ENCODE peak calls at places on chromosome 7, in five cellular contexts. One of them, this sample, is unnamed.

GRCh38 chr7:138785587-138786437 is 12.0 kb upstream of the TMEM213 start:
- DNase-seq in BE2C: no peak
- DNase-seq in HCT116: peak; percentile 39
- DNase-seq in transverse colon: no peak
- DNase-seq in effector memory CD4-positive, alpha-beta T cell: no peak
- DNase-seq in this sample: no peak

GRCh38 chr7:12696001-12696400 is 8.6 kb downstream of the ARL4A start:
- DNase-seq in effector memory CD4-positive, alpha-beta T cell: no peak
- DNase-seq in transverse colon: no peak
- DNase-seq in HCT116: no peak
- DNase-seq in BE2C: no peak
- DNase-seq in this sample: no peak

GRCh38 chr7:70016044-70016770 is 417.9 kb downstream of the AUTS2 start:
- DNase-seq in effector memory CD4-positive, alpha-beta T cell: no peak
- DNase-seq in transverse colon: no peak
- DNase-seq in HCT116: no peak
- DNase-seq in BE2C: no peak
- DNase-seq in this sample: no peak

GRCh38 chr7:3897430-3898385 is 596.7 kb downstream of the SDK1 start:
- DNase-seq in HCT116: peak; percentile 29
- DNase-seq in transverse colon: peak; percentile 34
- DNase-seq in effector memory CD4-positive, alpha-beta T cell: no peak
- DNase-seq in BE2C: peak; percentile 17
- DNase-seq in this sample: peak; percentile 40

GRCh38 chr7:100087055-100087750 is 1.6 kb upstream of the COPS6 start:
- DNase-seq in BE2C: no peak
- DNase-seq in effector memory CD4-positive, alpha-beta T cell: no peak
- DNase-seq in HCT116: no peak
- DNase-seq in transverse colon: no peak
- DNase-seq in this sample: no peak

GRCh38 chr7:123580406-123581161 is 21.0 kb upstream of the ASB15 start:
- DNase-seq in transverse colon: no peak
- DNase-seq in effector memory CD4-positive, alpha-beta T cell: no peak
- DNase-seq in HCT116: peak; percentile 35
- DNase-seq in BE2C: peak; percentile 40
- DNase-seq in this sample: no peak

GRCh38 chr7:94095359-94096009 is 91.3 kb upstream of the BET1 start:
- DNase-seq in transverse colon: no peak
- DNase-seq in effector memory CD4-positive, alpha-beta T cell: no peak
- DNase-seq in HCT116: no peak
- DNase-seq in BE2C: no peak
- DNase-seq in this sample: no peak

GRCh38 chr7:50142421-50143113 is 49.5 kb upstream of the ZPBP start:
- DNase-seq in transverse colon: no peak
- DNase-seq in BE2C: no peak
- DNase-seq in effector memory CD4-positive, alpha-beta T cell: no peak
- DNase-seq in HCT116: peak; percentile 36
- DNase-seq in this sample: peak; percentile 62

GRCh38 chr7:114889646-114890285 is 32.1 kb upstream of the MDFIC start:
- DNase-seq in BE2C: no peak
- DNase-seq in HCT116: peak; percentile 97
- DNase-seq in transverse colon: no peak
- DNase-seq in effector memory CD4-positive, alpha-beta T cell: no peak
- DNase-seq in this sample: peak; percentile 1

GRCh38 chr7:94410471-94411466 is 16.1 kb downstream of the COL1A2 start:
- DNase-seq in HCT116: no peak
- DNase-seq in transverse colon: no peak
- DNase-seq in BE2C: no peak
- DNase-seq in effector memory CD4-positive, alpha-beta T cell: no peak
- DNase-seq in this sample: no peak

GRCh38 chr7:37694208-37695080 is 10.9 kb downstream of the GPR141 start:
- DNase-seq in HCT116: no peak
- DNase-seq in BE2C: no peak
- DNase-seq in effector memory CD4-positive, alpha-beta T cell: no peak
- DNase-seq in transverse colon: no peak
- DNase-seq in this sample: no peak

GRCh38 chr7:28528899-28529298 is 116.6 kb downstream of the CREB5 start:
- DNase-seq in effector memory CD4-positive, alpha-beta T cell: no peak
- DNase-seq in HCT116: no peak
- DNase-seq in transverse colon: no peak
- DNase-seq in BE2C: no peak
- DNase-seq in this sample: no peak

GRCh38 chr7:17022915-17023314 is 141.1 kb upstream of the AGR3 start:
- DNase-seq in effector memory CD4-positive, alpha-beta T cell: no peak
- DNase-seq in BE2C: no peak
- DNase-seq in HCT116: no peak
- DNase-seq in transverse colon: no peak
- DNase-seq in this sample: no peak

GRCh38 chr7:86914468-86915054 is 144.9 kb downstream of the ELAPOR2 start:
- DNase-seq in HCT116: no peak
- DNase-seq in effector memory CD4-positive, alpha-beta T cell: no peak
- DNase-seq in BE2C: no peak
- DNase-seq in transverse colon: no peak
- DNase-seq in this sample: peak; percentile 10

GRCh38 chr7:96823274-96823673 is 113.6 kb upstream of the SEM1 start:
- DNase-seq in BE2C: no peak
- DNase-seq in HCT116: no peak
- DNase-seq in transverse colon: no peak
- DNase-seq in effector memory CD4-positive, alpha-beta T cell: no peak
- DNase-seq in this sample: no peak

GRCh38 chr7:157235357-157236018 is 96.8 kb downstream of the UBE3C start:
- DNase-seq in HCT116: no peak
- DNase-seq in effector memory CD4-positive, alpha-beta T cell: no peak
- DNase-seq in transverse colon: no peak
- DNase-seq in BE2C: no peak
- DNase-seq in this sample: no peak

GRCh38 chr7:79453558-79454324 is at the start of gene MAGI2:
- DNase-seq in BE2C: peak; percentile 76
- DNase-seq in HCT116: no peak
- DNase-seq in effector memory CD4-positive, alpha-beta T cell: no peak
- DNase-seq in transverse colon: peak; percentile 63
- DNase-seq in this sample: no peak

GRCh38 chr7:22588396-22588795 is 88.4 kb upstream of the STEAP1B start:
- DNase-seq in effector memory CD4-positive, alpha-beta T cell: no peak
- DNase-seq in transverse colon: no peak
- DNase-seq in HCT116: no peak
- DNase-seq in BE2C: no peak
- DNase-seq in this sample: no peak

GRCh38 chr7:90804370-90804769 is 208.2 kb downstream of the CDK14 start:
- DNase-seq in effector memory CD4-positive, alpha-beta T cell: no peak
- DNase-seq in transverse colon: no peak
- DNase-seq in BE2C: no peak
- DNase-seq in HCT116: no peak
- DNase-seq in this sample: no peak

GRCh38 chr7:70857793-70858545 is 274.0 kb upstream of the GALNT17 start:
- DNase-seq in transverse colon: no peak
- DNase-seq in effector memory CD4-positive, alpha-beta T cell: no peak
- DNase-seq in HCT116: no peak
- DNase-seq in BE2C: no peak
- DNase-seq in this sample: no peak

GRCh38 chr7:127380479-127380878 is 12.0 kb downstream of the ZNF800 start:
- DNase-seq in effector memory CD4-positive, alpha-beta T cell: no peak
- DNase-seq in BE2C: no peak
- DNase-seq in transverse colon: no peak
- DNase-seq in HCT116: no peak
- DNase-seq in this sample: no peak

GRCh38 chr7:48938539-48938938 is 14.2 kb downstream of the CDC14C start:
- DNase-seq in HCT116: no peak
- DNase-seq in transverse colon: no peak
- DNase-seq in BE2C: no peak
- DNase-seq in effector memory CD4-positive, alpha-beta T cell: no peak
- DNase-seq in this sample: no peak

GRCh38 chr7:10483671-10484070 is 490.0 kb upstream of the PHF14 start:
- DNase-seq in HCT116: no peak
- DNase-seq in BE2C: no peak
- DNase-seq in transverse colon: no peak
- DNase-seq in effector memory CD4-positive, alpha-beta T cell: no peak
- DNase-seq in this sample: no peak

GRCh38 chr7:99790407-99790806 is 6.4 kb upstream of the CYP3A4 start:
- DNase-seq in transverse colon: no peak
- DNase-seq in HCT116: no peak
- DNase-seq in effector memory CD4-positive, alpha-beta T cell: no peak
- DNase-seq in BE2C: no peak
- DNase-seq in this sample: no peak

GRCh38 chr7:27952393-27953290 is 212.7 kb downstream of the TAX1BP1 start:
- DNase-seq in effector memory CD4-positive, alpha-beta T cell: no peak
- DNase-seq in HCT116: no peak
- DNase-seq in transverse colon: no peak
- DNase-seq in BE2C: no peak
- DNase-seq in this sample: no peak

GRCh38 chr7:80159802-80160201 is 25.2 kb downstream of the GNAI1 start:
- DNase-seq in HCT116: no peak
- DNase-seq in BE2C: no peak
- DNase-seq in effector memory CD4-positive, alpha-beta T cell: no peak
- DNase-seq in transverse colon: no peak
- DNase-seq in this sample: no peak

GRCh38 chr7:50721160-50721559 is 61.5 kb downstream of the GRB10 start:
- DNase-seq in transverse colon: no peak
- DNase-seq in HCT116: no peak
- DNase-seq in effector memory CD4-positive, alpha-beta T cell: no peak
- DNase-seq in BE2C: no peak
- DNase-seq in this sample: no peak

GRCh38 chr7:3649250-3649649 is 348.2 kb downstream of the SDK1 start:
- DNase-seq in transverse colon: no peak
- DNase-seq in effector memory CD4-positive, alpha-beta T cell: no peak
- DNase-seq in BE2C: no peak
- DNase-seq in HCT116: no peak
- DNase-seq in this sample: no peak

GRCh38 chr7:68706291-68706690 is 892.0 kb upstream of the AUTS2 start:
- DNase-seq in effector memory CD4-positive, alpha-beta T cell: no peak
- DNase-seq in transverse colon: no peak
- DNase-seq in BE2C: no peak
- DNase-seq in HCT116: no peak
- DNase-seq in this sample: no peak

DNA sequence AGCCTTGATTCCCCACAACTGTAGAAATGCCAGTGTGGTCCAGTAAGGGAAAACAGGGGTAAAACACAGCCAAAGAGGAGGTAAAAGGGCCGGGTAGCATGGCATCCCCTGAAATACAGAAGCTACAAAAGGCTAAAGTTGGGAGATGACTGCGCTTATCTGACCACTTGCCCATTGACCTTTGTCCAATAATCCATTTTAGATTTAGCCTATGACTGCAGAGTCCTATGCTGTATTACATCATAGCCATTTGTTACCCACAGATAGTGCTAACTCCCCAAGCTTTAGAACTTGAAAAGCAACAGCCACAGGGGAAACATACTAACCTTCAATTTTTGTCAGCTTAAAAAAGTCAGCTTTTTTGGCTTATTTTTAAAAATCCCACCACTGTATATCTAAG is 26.2 kb downstream of the MTPN start:
- DNase-seq in effector memory CD4-positive, alpha-beta T cell: no peak
- DNase-seq in BE2C: no peak
- DNase-seq in transverse colon: no peak
- DNase-seq in HCT116: no peak
- DNase-seq in this sample: no peak
- H3K36me3 ChIP-seq in effector memory CD4-positive, alpha-beta T cell: peaks cover 34% of the 10 kb centered on the region
- H3K36me3 ChIP-seq in BE2C: peaks cover 25% of the 10 kb centered on the region
- H3K36me3 ChIP-seq in transverse colon: peaks cover 3% of the 10 kb centered on the region
- H3K36me3 ChIP-seq in HCT116: peaks cover 14% of the 10 kb centered on the region
- H3K36me3 ChIP-seq in this sample: peaks cover 24% of the 10 kb centered on the region

DNA sequence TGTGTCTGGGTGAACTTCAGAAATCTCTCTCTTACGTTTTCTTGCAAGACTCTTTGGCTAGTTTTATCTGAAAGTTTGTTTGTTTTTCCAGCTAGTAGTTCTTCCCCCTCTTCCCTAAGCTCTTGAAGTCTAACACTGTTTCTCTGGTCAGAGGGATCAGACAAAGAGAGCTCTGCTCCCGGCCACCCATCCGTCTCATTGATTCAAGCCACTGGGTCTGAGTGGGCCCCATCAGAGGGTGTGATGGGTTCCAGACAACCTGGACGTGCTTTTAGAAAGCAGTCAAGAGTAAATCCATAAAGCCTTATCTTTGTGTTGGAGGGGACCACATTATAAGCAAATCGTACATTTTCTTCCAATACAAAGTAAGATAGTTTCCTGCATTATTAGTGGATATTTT is 242.6 kb upstream of the C7orf33 start:
- DNase-seq in BE2C: no peak
- DNase-seq in HCT116: no peak
- DNase-seq in transverse colon: no peak
- DNase-seq in effector memory CD4-positive, alpha-beta T cell: no peak
- DNase-seq in this sample: no peak
- H3K36me3 ChIP-seq in BE2C: no peaks in the 10 kb centered on the region
- H3K36me3 ChIP-seq in HCT116: no peaks in the 10 kb centered on the region
- H3K36me3 ChIP-seq in transverse colon: no peaks in the 10 kb centered on the region
- H3K36me3 ChIP-seq in effector memory CD4-positive, alpha-beta T cell: no peaks in the 10 kb centered on the region
- H3K36me3 ChIP-seq in this sample: no peaks in the 10 kb centered on the region

DNA sequence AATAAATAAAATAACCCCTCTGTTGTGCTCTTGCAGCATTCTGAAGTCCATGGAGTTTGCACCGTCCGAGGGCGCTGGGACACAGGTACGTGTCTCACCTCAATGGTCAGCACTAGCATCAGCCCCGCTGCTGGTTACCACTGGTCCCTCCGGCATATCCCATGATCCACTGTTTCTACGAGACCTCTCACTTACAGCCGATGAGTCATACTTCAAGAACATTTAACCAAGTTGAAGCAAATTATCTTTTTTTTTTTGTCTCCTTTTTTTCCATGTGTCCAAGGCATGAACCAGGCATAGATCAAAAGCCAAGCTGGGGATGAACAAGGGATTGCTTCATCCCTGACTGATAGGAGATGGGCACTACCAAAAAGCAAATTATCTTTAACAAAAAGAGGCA is 92.9 kb upstream of the SH2B2 start:
- DNase-seq in HCT116: no peak
- DNase-seq in transverse colon: no peak
- DNase-seq in BE2C: no peak
- DNase-seq in effector memory CD4-positive, alpha-beta T cell: no peak
- DNase-seq in this sample: no peak
- H3K36me3 ChIP-seq in HCT116: peaks cover 6% of the 10 kb centered on the region
- H3K36me3 ChIP-seq in transverse colon: peaks cover 24% of the 10 kb centered on the region
- H3K36me3 ChIP-seq in BE2C: peaks cover 42% of the 10 kb centered on the region
- H3K36me3 ChIP-seq in effector memory CD4-positive, alpha-beta T cell: peaks cover 12% of the 10 kb centered on the region
- H3K36me3 ChIP-seq in this sample: peaks cover 6% of the 10 kb centered on the region

GRCh38 chr7:158658475-158658874 is 46.1 kb downstream of the NCAPG2 start:
- DNase-seq in BE2C: no peak
- DNase-seq in HCT116: no peak
- DNase-seq in transverse colon: no peak
- DNase-seq in effector memory CD4-positive, alpha-beta T cell: no peak
- DNase-seq in this sample: no peak
- H3K36me3 ChIP-seq in BE2C: peaks cover 54% of the 10 kb centered on the region
- H3K36me3 ChIP-seq in HCT116: peaks cover 55% of the 10 kb centered on the region
- H3K36me3 ChIP-seq in transverse colon: no peaks in the 10 kb centered on the region
- H3K36me3 ChIP-seq in effector memory CD4-positive, alpha-beta T cell: no peaks in the 10 kb centered on the region
- H3K36me3 ChIP-seq in this sample: peaks cover 5% of the 10 kb centered on the region